ENCODE peak calls at places on chromosomes 12 and 14, in seven cellular contexts. L is H7; J is ovary; W is SK-N-SH; V is effector memory CD4-positive, alpha-beta T cell; A is tibial nerve; S is HCT116. Z is an unnamed sample. For H3K27me3, the result is how much of the 10 kb centered on the place peaks cover.

GRCh38 chr12:130214686-130215370 is 52.6 kb downstream of the FZD10 start:
- DNase-seq in J (no peak), A (no peak), S (no peak), W (no peak), L (peak), V (no peak), Z (no peak)

GRCh38 chr14:96888158-96888557 is 91.0 kb downstream of the VRK1 start:
- DNase-seq in V (no peak), W (no peak), J (no peak), S (no peak), L (no peak), A (no peak), Z (no peak)

GRCh38 chr14:81517798-81518398 is 15.8 kb downstream of the SEL1L start:
- DNase-seq in V (no peak), S (no peak), J (peak), W (no peak), A (no peak), L (no peak), Z (no peak)

GRCh38 chr12:49647280-49647679 is 23.9 kb downstream of the PRPF40B start:
- DNase-seq in V (no peak), J (no peak), W (no peak), S (no peak), L (no peak), A (no peak), Z (no peak)

GRCh38 chr12:88267630-88268029 is 125.5 kb downstream of the TMTC3 start:
- DNase-seq in W (no peak), J (no peak), L (no peak), V (no peak), S (no peak), A (no peak), Z (no peak)

GRCh38 chr12:1845427-1845826 is 25.1 kb downstream of the LRTM2 start:
- DNase-seq in A (no peak), L (peak), V (no peak), W (no peak), S (no peak), J (no peak), Z (peak)

GRCh38 chr12:116361404-116362223 is 84.1 kb upstream of the MED13L start:
- DNase-seq in W (no peak), L (no peak), A (no peak), S (no peak), J (no peak), V (no peak), Z (no peak)

GRCh38 chr14:49019467-49020100 is 566.6 kb downstream of the RPS29 start:
- DNase-seq in W (no peak), L (no peak), S (no peak), V (no peak), J (no peak), A (no peak), Z (no peak)

GRCh38 chr12:76025601-76026575 is 5.7 kb downstream of the PHLDA1 start:
- DNase-seq in S (no peak), W (no peak), J (no peak), A (no peak), L (no peak), V (no peak), Z (no peak)

GRCh38 chr14:60514378-60515243 is 5.7 kb downstream of the SIX6 start:
- DNase-seq in J (no peak), A (peak), S (no peak), W (peak), V (no peak), L (peak), Z (peak)

GRCh38 chr14:65943150-65943549 is 530.6 kb downstream of the FUT8 start:
- DNase-seq in V (no peak), S (no peak), W (no peak), A (no peak), L (no peak), J (no peak), Z (no peak)

GRCh38 chr14:100409016-100409385 is 85.9 kb downstream of the SLC25A47 start:
- DNase-seq in L (no peak), A (no peak), V (no peak), W (peak), J (no peak), S (no peak), Z (no peak)

GRCh38 chr12:79689041-79689476 is 1.7 kb downstream of the PAWR start:
- DNase-seq in A (no peak), J (no peak), L (no peak), W (no peak), S (no peak), V (no peak), Z (no peak)

GRCh38 chr14:62943202-62943601 is 102.1 kb downstream of the KCNH5 start:
- DNase-seq in A (no peak), J (no peak), L (no peak), V (no peak), S (no peak), W (no peak), Z (no peak)

GRCh38 chr12:48512855-48513254 is 12.6 kb upstream of the OR8S1 start:
- DNase-seq in J (no peak), V (no peak), S (no peak), A (no peak), L (no peak), W (no peak), Z (no peak)

GRCh38 chr12:122227341-122227740 is 1.5 kb upstream of the DIABLO start:
- DNase-seq in A (no peak), L (no peak), J (no peak), V (peak), W (peak), S (no peak), Z (peak)

GRCh38 chr12:64808110-64808509 is 16.3 kb upstream of the TBC1D30 start:
- DNase-seq in W (no peak), S (no peak), J (no peak), V (no peak), A (no peak), L (no peak), Z (no peak)

GRCh38 chr14:54300881-54301280 is 95.9 kb upstream of the CDKN3 start:
- DNase-seq in J (no peak), A (no peak), W (no peak), L (no peak), S (no peak), V (no peak), Z (peak)

DNA sequence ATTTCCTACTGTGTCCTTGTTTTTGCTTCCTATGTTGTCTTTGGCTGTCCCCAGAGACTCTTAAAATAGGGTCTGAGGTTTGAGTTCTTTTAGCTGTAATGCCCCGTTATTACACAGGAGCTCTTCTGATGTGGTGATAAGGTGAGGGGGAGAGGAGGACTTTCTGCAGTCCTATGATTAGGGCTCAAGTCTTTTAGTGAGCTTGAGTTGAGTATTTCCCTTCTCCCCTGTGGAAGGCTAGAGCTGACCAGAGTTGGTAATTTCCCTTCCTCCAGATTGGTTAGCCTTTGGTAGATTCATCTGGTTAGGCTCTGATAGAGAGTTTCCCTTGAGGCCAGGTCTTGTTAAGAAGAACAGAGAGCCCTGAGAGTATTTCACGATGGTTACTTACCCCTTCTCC is 4.3 kb upstream of the HIF1A start:
- DNase-seq in W (no peak), V (no peak), S (no peak), J (no peak), A (no peak), L (no peak), Z (no peak)
- H3K27me3 ChIP-seq in W (under half), V (under half), S (under half), J (under half), A (under half), L (under half), Z (under half)

DNA sequence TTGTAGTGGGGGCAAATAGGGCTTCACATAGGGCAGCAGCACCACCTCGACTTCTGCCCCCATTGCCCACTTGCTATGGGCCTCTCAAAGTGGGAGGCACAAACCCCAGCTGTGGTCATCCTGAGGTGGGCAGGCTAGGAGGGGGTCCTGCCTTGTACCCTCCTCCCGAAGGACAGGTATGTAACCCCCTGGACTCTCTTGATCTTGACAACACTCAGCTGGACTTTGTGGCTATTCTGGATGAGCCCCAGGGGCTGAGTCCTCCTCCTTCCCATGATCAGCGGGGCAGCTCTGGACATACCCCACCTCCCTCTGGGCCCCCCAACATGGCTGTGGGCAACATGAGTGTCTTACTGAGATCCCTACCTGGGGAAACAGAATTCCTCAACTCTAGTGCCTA is 8.0 kb downstream of the ARHGAP9 start:
- DNase-seq in A (no peak), V (no peak), L (no peak), S (no peak), J (no peak), W (no peak), Z (no peak)
- H3K27me3 ChIP-seq in A (under half), V (under half), L (under half), S (under half), J (under half), W (half or more), Z (under half)

DNA sequence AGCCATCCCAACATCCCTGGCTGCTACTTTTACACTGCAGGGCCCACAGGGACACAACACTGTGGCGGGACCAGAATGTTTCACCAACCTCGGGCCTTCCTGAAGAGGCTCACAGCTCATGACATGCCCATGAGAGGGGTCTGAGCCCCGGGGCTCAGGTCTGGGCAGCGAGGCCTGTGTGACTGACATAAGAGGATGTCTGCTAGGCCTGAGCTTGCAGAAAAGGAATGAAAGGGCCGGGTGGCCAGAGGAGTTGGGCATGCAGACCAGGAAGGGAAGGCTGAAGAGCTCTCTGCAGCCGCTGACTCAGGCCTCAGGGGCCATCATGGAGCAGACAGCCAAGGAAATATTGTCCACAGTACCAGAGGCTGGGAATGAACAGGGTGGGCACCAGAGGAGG is 18.3 kb upstream of the VSX2 start:
- DNase-seq in J (no peak), A (no peak), V (no peak), W (no peak), S (no peak), L (no peak), Z (no peak)
- H3K27me3 ChIP-seq in J (under half), A (half or more), V (under half), W (under half), S (under half), L (under half), Z (under half)

DNA sequence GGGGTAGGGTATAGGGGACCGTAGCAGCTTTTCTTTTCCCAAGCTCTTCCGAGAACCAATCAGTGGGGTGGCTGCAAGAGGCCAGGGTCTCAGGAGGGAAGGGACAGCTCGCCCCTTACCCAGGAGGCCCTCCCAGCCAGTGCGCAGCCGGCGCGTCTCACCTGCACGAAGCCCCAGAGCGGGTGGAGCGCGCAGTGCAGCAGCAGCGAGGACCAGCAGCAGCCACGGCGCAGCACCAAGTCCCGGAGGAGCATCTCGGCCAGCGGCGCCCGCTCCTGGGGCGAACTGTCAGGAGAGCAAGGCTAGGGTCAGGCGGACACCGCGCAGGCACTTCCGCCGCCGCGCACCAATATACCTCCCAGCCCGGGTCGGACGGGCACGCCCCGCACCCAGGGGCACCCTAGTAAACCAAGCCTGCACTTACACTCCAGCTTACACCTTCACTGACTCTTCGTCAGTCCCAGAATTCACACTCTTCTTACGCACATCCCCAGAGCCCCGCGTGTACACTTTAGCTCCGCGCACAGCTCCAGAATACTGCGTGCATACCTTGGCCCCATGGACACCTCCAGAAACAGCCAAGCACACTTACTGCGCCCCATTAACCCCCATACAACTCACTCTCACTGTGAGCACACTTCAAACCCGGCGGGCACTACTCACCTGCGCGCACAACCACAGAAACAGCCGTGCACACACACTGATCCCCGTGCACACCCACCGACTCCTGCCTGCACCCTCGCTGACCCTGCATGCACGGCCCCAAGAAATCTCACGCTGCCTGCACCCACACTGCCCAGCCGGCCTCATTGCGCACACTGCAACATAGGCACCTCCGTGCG is 599 bp downstream of the PRIMA1 start:
- DNase-seq in W (no peak), L (peak), J (no peak), S (no peak), V (no peak), A (no peak), Z (no peak)
- H3K27me3 ChIP-seq in W (under half), L (under half), J (under half), S (under half), V (under half), A (under half), Z (under half)

DNA sequence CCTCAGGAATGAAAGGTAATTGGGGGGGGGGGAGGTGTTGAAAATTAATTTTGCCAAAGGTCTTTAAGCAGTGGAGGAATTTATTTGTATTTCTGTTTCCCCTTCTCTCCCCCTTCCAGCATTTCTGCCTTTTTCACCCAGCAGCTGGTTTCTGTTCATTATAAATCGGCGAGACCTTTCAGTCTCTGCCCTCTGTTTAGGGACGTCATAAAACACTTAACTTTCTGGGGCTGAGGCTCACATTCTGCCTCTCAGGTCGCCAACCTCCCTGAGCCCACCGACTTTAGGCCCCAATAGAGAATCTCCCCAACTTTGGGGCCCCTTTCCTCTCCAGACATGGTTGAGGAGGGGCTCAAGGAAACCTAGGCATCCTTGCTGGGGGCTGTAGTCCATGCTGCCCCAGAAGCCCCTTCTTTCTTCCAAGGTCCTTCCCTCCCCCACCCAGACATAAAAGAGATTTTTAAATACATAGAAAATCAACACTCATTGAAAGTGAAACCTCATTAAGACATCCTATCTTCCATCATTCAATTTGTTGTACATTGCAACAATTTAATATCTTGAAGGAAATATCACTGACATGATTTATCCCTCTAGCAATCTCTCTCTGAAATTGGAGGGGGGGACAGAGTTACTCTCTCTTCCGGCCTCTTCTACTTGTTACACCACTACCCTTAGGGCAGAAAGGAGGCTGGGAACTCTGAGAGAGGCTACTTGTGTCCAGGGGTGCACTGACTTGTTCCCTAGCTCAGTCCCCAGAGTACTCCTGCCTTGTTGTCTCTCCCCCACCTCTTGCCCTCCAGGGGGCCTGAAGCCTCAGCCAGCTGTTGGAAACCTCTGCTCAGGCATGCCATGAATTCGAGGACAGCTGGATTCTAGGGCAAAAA is 2.5 kb upstream of the HOXC6 start:
- DNase-seq in W (no peak), V (no peak), S (no peak), J (no peak), A (no peak), L (no peak), Z (no peak)
- H3K27me3 ChIP-seq in W (under half), V (half or more), S (under half), J (under half), A (under half), L (half or more), Z (half or more)

GRCh38 chr14:99263564-99264330 is 8.2 kb downstream of the BCL11B start:
- DNase-seq in A (no peak), J (no peak), L (no peak), W (no peak), S (no peak), V (no peak), Z (no peak)

GRCh38 chr14:99260652-99261551 is 11.1 kb downstream of the BCL11B start:
- DNase-seq in L (no peak), S (no peak), A (no peak), J (no peak), W (no peak), V (peak), Z (no peak)

GRCh38 chr14:99260116-99260515 is 11.9 kb downstream of the BCL11B start:
- DNase-seq in W (no peak), L (no peak), S (no peak), V (no peak), A (no peak), J (no peak), Z (no peak)

GRCh38 chr14:99262977-99263448 is 9.0 kb downstream of the BCL11B start:
- DNase-seq in A (no peak), V (no peak), J (no peak), W (no peak), L (no peak), S (no peak), Z (no peak)

GRCh38 chr14:99261916-99262787 is 9.8 kb downstream of the BCL11B start:
- DNase-seq in A (no peak), S (no peak), W (no peak), V (peak), J (no peak), L (no peak), Z (peak)
- H3K27me3 ChIP-seq in A (half or more), S (under half), W (half or more), V (under half), J (under half), L (under half), Z (under half)